ENCODE peak calls at places on chromosomes 6 and 20, in five cellular contexts. R is endothelial cell, B is GM10248, S is AG09319, J is IMR-90. E is an unnamed sample.

GRCh38 chr6:109093732-109094131 is 914 bp downstream of the SESN1 start:
- DNase-seq in R (no peak), B (no peak), S (no peak), J (peak), E (no peak)

GRCh38 chr20:9040874-9041524 is 27.9 kb upstream of the PLCB4 start:
- DNase-seq in R (no peak), B (no peak), S (no peak), J (peak), E (no peak)

GRCh38 chr20:57664924-57665588 is 44.8 kb downstream of the PMEPA1 start:
- DNase-seq in R (no peak), B (no peak), S (no peak), J (no peak), E (no peak)

GRCh38 chr6:5457983-5458683 is 196.8 kb downstream of the FARS2 start:
- DNase-seq in R (no peak), B (no peak), S (no peak), J (no peak), E (no peak)

GRCh38 chr6:148523051-148523450 is 180.4 kb downstream of the SASH1 start:
- DNase-seq in R (no peak), B (no peak), S (no peak), J (peak), E (no peak)

GRCh38 chr6:31497595-31498476 is at the start of gene MICB:
- DNase-seq in R (peak), B (peak), S (no peak), J (peak), E (peak)

GRCh38 chr6:157150076-157150475 is 173.2 kb downstream of the TMEM242 start:
- DNase-seq in R (no peak), B (no peak), S (no peak), J (peak), E (peak)

GRCh38 chr20:32509639-32510066 is 75.5 kb downstream of the NOL4L start:
- DNase-seq in R (peak), B (no peak), S (no peak), J (peak), E (no peak)

GRCh38 chr20:34475979-34476736 is 40.1 kb upstream of the DYNLRB1 start:
- DNase-seq in R (peak), B (peak), S (no peak), J (peak), E (no peak)

GRCh38 chr20:53609501-53610445 is 16.1 kb upstream of the ZNF217 start:
- DNase-seq in R (peak), B (no peak), S (no peak), J (peak), E (no peak)

GRCh38 chr20:58698741-58699141 is 6.1 kb downstream of the NPEPL1 start:
- DNase-seq in R (no peak), B (no peak), S (no peak), J (no peak), E (no peak)

GRCh38 chr20:34334654-34335407 is 28.2 kb upstream of the ITCH start:
- DNase-seq in R (no peak), B (no peak), S (no peak), J (no peak), E (no peak)

GRCh38 chr20:54459279-54459678 is 16.1 kb upstream of the DOK5 start:
- DNase-seq in R (no peak), B (no peak), S (no peak), J (no peak), E (no peak)

GRCh38 chr6:37699138-37699766 is 1.6 kb upstream of the MDGA1 start:
- DNase-seq in R (no peak), B (no peak), S (no peak), J (no peak), E (no peak)

GRCh38 chr6:130840050-130840449 is 12.8 kb downstream of the SMLR1 start:
- DNase-seq in R (no peak), B (no peak), S (no peak), J (no peak), E (no peak)

GRCh38 chr6:22042713-22043112 is 254.1 kb downstream of the PRL start:
- DNase-seq in R (no peak), B (no peak), S (no peak), J (no peak), E (no peak)

GRCh38 chr20:38726849-38727601 is 2.7 kb downstream of the SLC32A1 start:
- DNase-seq in R (peak), B (peak), S (no peak), J (no peak), E (no peak)

GRCh38 chr6:73231986-73232391 is 6.7 kb upstream of the KHDC1L start:
- DNase-seq in R (no peak), B (no peak), S (no peak), J (no peak), E (no peak)

GRCh38 chr20:4886771-4887527 is 114.4 kb downstream of the SLC23A2 start:
- DNase-seq in R (no peak), B (no peak), S (no peak), J (no peak), E (no peak)

GRCh38 chr6:84771732-84772131 is 7.3 kb upstream of the TBX18 start:
- DNase-seq in R (no peak), B (no peak), S (no peak), J (no peak), E (no peak)

GRCh38 chr20:25008388-25009217 is 16.1 kb upstream of the APMAP start:
- DNase-seq in R (no peak), B (no peak), S (no peak), J (no peak), E (no peak)

GRCh38 chr20:19690462-19690861 is 67.6 kb upstream of the RIN2 start:
- DNase-seq in R (no peak), B (no peak), S (no peak), J (peak), E (no peak)

GRCh38 chr20:63085087-63085861 is 78.5 kb upstream of the BHLHE23 start:
- DNase-seq in R (no peak), B (no peak), S (no peak), J (no peak), E (no peak)

GRCh38 chr20:33882481-33882880 is 71.3 kb downstream of the CHMP4B start:
- DNase-seq in R (no peak), B (no peak), S (no peak), J (no peak), E (no peak)